ENCODE peak calls at places on chromosomes 16 and 17, in seven cellular contexts. D is GM23248, M is lower lobe of right lung, B is upper lobe of right lung, P is PC-9, A is body of pancreas, X is uterus. W is an unnamed sample. For H3K36me3 and H3K4me1, the result is how much of the 10 kb centered on the place peaks cover.

GRCh38 chr16:54135361-54136275 is 151.0 kb downstream of the IRX3 start:
- DNase-seq in B (no peak), X (no peak), A (no peak), M (no peak), D (peak), P (no peak), W (no peak)

GRCh38 chr17:56679148-56679766 is 85.8 kb downstream of the NOG start:
- DNase-seq in M (no peak), X (no peak), D (peak), P (no peak), A (peak), B (no peak), W (peak)

GRCh38 chr16:64809876-64810629 is 311.8 kb downstream of the CDH11 start:
- DNase-seq in A (no peak), M (no peak), P (no peak), X (no peak), D (no peak), B (no peak), W (no peak)

GRCh38 chr16:20675488-20676267 is 21.8 kb downstream of the ACSM1 start:
- DNase-seq in B (no peak), A (peak), M (peak), X (peak), P (peak), D (peak), W (peak)

GRCh38 chr17:33977729-33978514 is 277.2 kb upstream of the CCL2 start:
- DNase-seq in X (no peak), B (no peak), A (no peak), P (no peak), D (no peak), M (no peak), W (no peak)

GRCh38 chr17:65896889-65897288 is 295.0 kb downstream of the CEP112 start:
- DNase-seq in M (no peak), A (no peak), X (no peak), D (no peak), P (no peak), B (no peak), W (no peak)

GRCh38 chr17:19880393-19880792 is 12.7 kb upstream of the ULK2 start:
- DNase-seq in M (no peak), X (no peak), D (no peak), A (no peak), B (no peak), P (no peak), W (no peak)

GRCh38 chr17:145671-146541 is 8.5 kb downstream of the SCGB1C2 start:
- DNase-seq in D (no peak), A (peak), P (no peak), M (peak), B (peak), X (peak), W (no peak)

GRCh38 chr17:37700881-37701280 is 44.0 kb downstream of the HNF1B start:
- DNase-seq in M (no peak), P (no peak), X (no peak), B (no peak), A (no peak), D (no peak), W (no peak)

GRCh38 chr17:61221181-61221580 is 178.5 kb upstream of the TBX2 start:
- DNase-seq in D (no peak), X (no peak), M (no peak), A (no peak), B (no peak), P (no peak), W (no peak)

GRCh38 chr17:70168979-70169706 is at the start of gene KCNJ2:
- DNase-seq in X (peak), P (no peak), D (peak), B (peak), A (peak), M (peak), W (peak)

GRCh38 chr17:59618894-59619312 is 792 bp upstream of the CLTC start:
- DNase-seq in A (no peak), X (no peak), D (no peak), P (no peak), M (no peak), B (no peak), W (no peak)

GRCh38 chr17:75822800-75823166 is 21.4 kb downstream of the UNC13D start:
- DNase-seq in P (no peak), B (no peak), D (no peak), A (no peak), M (no peak), X (no peak), W (no peak)

GRCh38 chr17:75820411-75821080 is 23.7 kb downstream of the UNC13D start:
- DNase-seq in B (no peak), D (no peak), X (no peak), M (no peak), P (no peak), A (no peak), W (no peak)

GRCh38 chr17:75823257-75824041 is 20.8 kb downstream of the UNC13D start:
- DNase-seq in X (no peak), D (no peak), A (no peak), B (no peak), M (no peak), P (no peak), W (no peak)

GRCh38 chr17:75821552-75821951 is 22.7 kb downstream of the UNC13D start:
- DNase-seq in B (no peak), D (no peak), M (no peak), A (no peak), P (no peak), X (no peak), W (no peak)

DNA sequence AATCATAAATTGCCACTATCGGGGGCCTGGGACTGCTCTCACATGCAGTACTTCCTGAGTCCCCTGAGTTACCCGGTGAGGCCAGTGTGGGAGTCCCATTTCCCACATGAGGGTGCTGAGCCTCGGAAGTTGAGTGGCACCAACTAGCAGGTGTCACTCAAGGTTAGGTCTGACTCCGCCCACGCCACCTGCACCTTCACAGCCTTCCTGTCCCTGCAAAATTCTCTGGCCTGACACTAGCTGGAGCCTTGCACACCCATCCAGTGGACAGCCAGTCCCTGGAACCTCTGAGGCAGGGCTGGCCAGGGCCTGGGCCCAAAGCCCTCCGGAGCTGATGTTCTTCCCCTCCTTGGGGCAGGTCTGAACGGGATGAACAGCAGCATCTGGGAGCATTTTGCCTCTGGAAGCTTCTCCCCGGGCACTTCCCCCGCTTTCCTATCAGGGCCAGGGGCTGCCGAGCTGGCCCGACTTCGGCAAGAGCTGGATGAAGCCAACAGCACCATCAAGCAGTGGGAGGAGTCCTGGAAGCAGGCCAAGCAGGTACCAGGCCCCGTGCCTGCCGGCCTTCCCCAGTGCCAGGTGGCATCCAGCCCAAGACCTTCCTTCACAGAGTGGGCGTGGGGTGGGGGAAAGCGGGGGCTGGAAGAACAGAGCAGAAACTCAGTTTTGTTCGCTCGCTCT is 21.9 kb downstream of the UNC13D start:
- DNase-seq in D (no peak), X (peak), M (no peak), P (no peak), A (peak), B (no peak), W (peak)
- H3K36me3 ChIP-seq in D (under half), X (under half), M (half or more), P (under half), A (under half), B (half or more), W (under half)

DNA sequence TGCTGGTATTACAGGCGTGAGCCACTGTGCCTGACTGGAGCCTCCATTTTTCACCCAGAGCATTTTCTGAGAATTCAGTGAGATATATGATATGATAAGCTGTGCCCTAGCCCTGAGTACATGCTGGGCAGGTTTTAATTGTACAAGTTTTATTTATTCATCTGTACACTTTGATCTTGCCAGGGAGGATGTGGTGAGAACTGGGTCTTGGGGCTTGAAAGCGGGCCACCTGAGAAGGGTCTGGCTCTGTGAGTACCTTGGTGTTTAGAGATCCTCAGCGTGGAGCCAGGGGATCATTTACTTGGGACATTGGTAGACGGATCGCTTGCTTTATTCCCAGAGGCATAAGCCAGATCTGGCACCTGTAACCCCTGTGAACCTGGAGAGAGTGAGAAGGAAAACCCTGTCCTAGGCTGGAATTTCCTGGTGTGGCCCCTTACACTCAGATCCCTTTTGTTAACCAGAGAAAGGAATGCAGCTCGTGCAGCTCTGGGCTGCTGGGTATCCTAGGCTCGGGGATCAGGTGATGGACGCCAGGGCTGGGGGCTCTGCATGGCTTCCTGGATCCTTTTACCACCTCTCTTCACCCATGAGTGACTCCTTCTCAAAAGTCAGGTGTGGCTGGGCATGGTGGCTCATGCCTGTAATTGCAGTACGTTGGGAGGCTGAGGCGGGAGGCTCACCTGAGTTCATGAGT is 91.9 kb downstream of the ABCC1 start:
- DNase-seq in D (no peak), A (no peak), P (peak), B (no peak), M (no peak), X (no peak), W (peak)
- H3K27ac ChIP-seq in D (no peak), A (no peak), P (peak), B (no peak), M (no peak), X (no peak), W (no peak)

GRCh38 chr17:42477173-42477572 is 18.5 kb downstream of the ATP6V0A1 start:
- DNase-seq in P (no peak), B (no peak), D (no peak), X (no peak), A (no peak), M (no peak), W (no peak)
- H3K4me1 ChIP-seq in P (under half), B (under half), D (under half), X (under half), A (under half), M (under half), W (under half)

DNA sequence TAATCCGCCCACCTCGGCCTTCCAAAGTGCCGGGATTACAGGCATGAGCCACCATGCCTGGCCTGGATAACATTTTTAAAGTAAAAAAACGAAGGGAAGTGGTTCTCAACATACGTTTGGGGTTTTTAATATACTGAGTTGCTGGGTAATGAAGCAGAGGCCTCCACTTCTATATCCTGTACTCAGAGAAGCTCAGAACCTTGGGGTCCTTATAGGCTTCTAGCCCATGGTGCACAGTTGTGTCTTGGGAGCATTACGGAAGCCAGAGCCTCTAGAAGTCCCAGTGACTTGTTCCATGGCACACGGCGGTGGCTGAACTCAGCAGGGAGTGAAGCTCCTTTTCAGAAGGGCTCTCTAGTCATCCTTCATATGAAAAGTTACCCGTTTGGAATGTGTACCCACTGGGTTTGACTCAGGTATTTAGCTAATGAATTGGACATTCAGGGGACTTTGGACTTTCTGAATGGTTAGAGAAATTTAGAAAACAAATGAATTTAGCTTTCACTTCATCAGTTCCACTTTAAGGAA is 67.0 kb downstream of the SEC14L1 start:
- DNase-seq in M (no peak), X (no peak), D (no peak), A (no peak), P (no peak), B (peak), W (no peak)
- H3K36me3 ChIP-seq in M (half or more), X (under half), D (under half), A (under half), P (under half), B (half or more), W (under half)

GRCh38 chr16:68397710-68398171 is 50.6 kb downstream of the SMPD3 start:
- DNase-seq in X (no peak), P (no peak), A (no peak), M (peak), B (no peak), D (no peak), W (no peak)

GRCh38 chr16:68395167-68395786 is 53.0 kb downstream of the SMPD3 start:
- DNase-seq in X (no peak), P (no peak), B (no peak), M (no peak), D (no peak), A (no peak), W (no peak)

GRCh38 chr16:68396481-68396880 is 51.8 kb downstream of the SMPD3 start:
- DNase-seq in M (peak), B (no peak), A (peak), D (peak), P (peak), X (no peak), W (peak)

GRCh38 chr16:68393333-68393732 is 55.0 kb downstream of the SMPD3 start:
- DNase-seq in D (no peak), A (no peak), X (no peak), P (no peak), B (no peak), M (no peak), W (no peak)

GRCh38 chr16:68395806-68396205 is 52.5 kb downstream of the SMPD3 start:
- DNase-seq in A (no peak), X (no peak), B (no peak), P (no peak), D (no peak), M (peak), W (no peak)
- H3K27ac ChIP-seq in A (no peak), X (no peak), B (no peak), P (no peak), D (no peak), M (no peak), W (no peak)

GRCh38 chr17:35893751-35894150 is 13.6 kb upstream of the CCL5 start:
- DNase-seq in M (no peak), B (no peak), D (no peak), A (no peak), X (no peak), P (no peak), W (no peak)
- H3K4me1 ChIP-seq in M (under half), B (under half), D (under half), A (under half), X (under half), P (under half), W (under half)

DNA sequence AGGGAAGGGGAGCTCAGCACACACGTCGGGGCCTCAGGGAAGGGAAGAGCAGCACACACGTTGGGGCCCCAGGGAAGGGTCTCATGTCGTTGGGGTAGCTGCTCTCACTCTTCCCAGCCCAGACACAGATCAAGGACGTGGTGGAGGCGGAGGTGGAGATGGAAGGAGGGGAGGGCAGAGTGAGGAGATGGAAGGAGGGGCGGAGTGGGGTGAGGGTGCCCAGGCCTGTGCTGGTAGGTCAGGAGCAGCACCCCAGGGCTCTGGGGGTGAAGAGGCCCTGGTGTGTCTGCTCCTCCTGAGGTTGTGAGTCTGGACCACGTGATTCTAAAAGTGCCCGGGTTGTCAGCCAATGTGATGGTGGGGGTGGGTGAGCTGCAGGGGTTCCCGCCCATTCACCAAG is 14.9 kb downstream of the CLCN7 start:
- DNase-seq in D (no peak), A (no peak), X (no peak), M (peak), P (no peak), B (no peak), W (no peak)
- H3K36me3 ChIP-seq in D (under half), A (under half), X (under half), M (half or more), P (under half), B (half or more), W (under half)

GRCh38 chr16:87202346-87202745 is 114.8 kb downstream of the C16orf95 start:
- DNase-seq in P (no peak), D (peak), M (no peak), X (no peak), B (no peak), A (no peak), W (no peak)
- H3K27ac ChIP-seq in P (no peak), D (peak), M (no peak), X (no peak), B (no peak), A (no peak), W (no peak)

GRCh38 chr16:4684763-4685162 is 8.6 kb upstream of the NUDT16L1 start:
- DNase-seq in X (no peak), D (no peak), A (no peak), M (no peak), B (no peak), P (peak), W (no peak)
- H3K4me1 ChIP-seq in X (under half), D (under half), A (under half), M (under half), B (under half), P (half or more), W (under half)

W was measured in small intestine.